ENCODE peak calls at places on chromosomes 2 and 18, in four cellular contexts. S, D, E and V are unnamed samples.

GRCh38 chr2:47033102-47033880 is 117.7 kb upstream of the MCFD2 start:
- DNase-seq in D (no peak), E (no peak), S (no peak), V (no peak)

GRCh38 chr2:222318712-222319575 is 20.1 kb upstream of the PAX3 start:
- DNase-seq in D (no peak), E (peak; percentile 11), S (peak; percentile 32), V (no peak)

GRCh38 chr2:19682493-19682892 is 219.3 kb downstream of the TTC32 start:
- DNase-seq in D (no peak), E (no peak), S (no peak), V (no peak)

GRCh38 chr18:4004176-4004829 is 450.8 kb downstream of the DLGAP1 start:
- DNase-seq in D (no peak), S (no peak), E (no peak), V (no peak)

GRCh38 chr2:174331731-174332606 is 2.8 kb upstream of the SP9 start:
- DNase-seq in S (peak; percentile 59), D (no peak), E (no peak), V (no peak)

GRCh38 chr2:189658808-189659207 is 2.5 kb upstream of the ASNSD1 start:
- DNase-seq in E (no peak), D (no peak), S (no peak), V (no peak)

GRCh38 chr2:229235136-229235914 is 35.8 kb downstream of the PID1 start:
- DNase-seq in D (no peak), E (no peak), S (peak; percentile 26), V (no peak)

GRCh38 chr2:237540823-237541222 is 25.6 kb upstream of the PRLH start:
- DNase-seq in S (no peak), E (no peak), D (no peak), V (no peak)

GRCh38 chr2:101119431-101119830 is 31.8 kb downstream of the TBC1D8 start:
- DNase-seq in S (no peak), E (peak; percentile 66), D (no peak), V (no peak)

GRCh38 chr2:89763581-89764485 is 1072.4 kb downstream of the RPIA start:
- DNase-seq in D (no peak), E (no peak), S (no peak), V (no peak)

GRCh38 chr2:204576580-204576979 is 31.3 kb downstream of the PARD3B start:
- DNase-seq in D (no peak), E (peak; percentile 45), S (no peak), V (no peak)

GRCh38 chr18:47595816-47596501 is 334.5 kb downstream of the SMAD2 start:
- DNase-seq in S (peak; percentile 81), E (no peak), D (no peak), V (peak; percentile 8)

GRCh38 chr2:150133623-150134022 is 353.8 kb downstream of the RND3 start:
- DNase-seq in S (no peak), D (no peak), E (no peak), V (peak; percentile 62)

GRCh38 chr2:215905691-215906090 is 107.7 kb downstream of the MREG start:
- DNase-seq in E (no peak), S (no peak), D (no peak), V (no peak)

GRCh38 chr18:9653390-9653789 is 39.0 kb upstream of the PPP4R1 start:
- DNase-seq in D (no peak), E (peak; percentile 94), S (no peak), V (no peak)

GRCh38 chr2:181190711-181191110 is 210.3 kb downstream of the UBE2E3 start:
- DNase-seq in E (no peak), S (no peak), D (no peak), V (no peak)

GRCh38 chr18:45688834-45689233 is 35.1 kb upstream of the SLC14A1 start:
- DNase-seq in S (no peak), E (no peak), D (no peak), V (no peak)

GRCh38 chr2:100978582-100979051 is 23.5 kb upstream of the RPL31 start:
- DNase-seq in S (no peak), E (no peak), D (no peak), V (no peak)